ENCODE peak calls at places on chromosomes 7 and 10, in six cellular contexts. Q, S, M, D, B and N are unnamed samples.

GRCh38 chr10:60883187-60883586 is 60.8 kb downstream of the RHOBTB1 start:
- DNase-seq in D (no peak), M (peak; percentile 17), B (peak; percentile 82), S (no peak), Q (no peak), N (no peak)

GRCh38 chr10:43904301-43904700 is 255.6 kb upstream of the ZNF32 start:
- DNase-seq in M (no peak), B (no peak), Q (no peak), D (no peak), S (no peak), N (no peak)

GRCh38 chr7:48173983-48174382 is 2.7 kb downstream of the ABCA13 start:
- DNase-seq in S (no peak), M (peak; percentile 56), B (peak; percentile 69), Q (no peak), D (no peak), N (no peak)

GRCh38 chr10:62081322-62081945 is 179.9 kb downstream of the ARID5B start:
- DNase-seq in S (no peak), B (peak; percentile 56), D (no peak), Q (no peak), M (no peak), N (no peak)

GRCh38 chr7:53947670-53948226 is 594.4 kb upstream of the VSTM2A start:
- DNase-seq in B (no peak), M (no peak), S (no peak), Q (no peak), D (no peak), N (no peak)

GRCh38 chr10:80196270-80196949 is 8.9 kb downstream of the ANXA11 start:
- DNase-seq in B (peak; percentile 100), D (peak; percentile 84), S (peak; percentile 63), M (peak; percentile 42), Q (no peak), N (no peak)

GRCh38 chr10:132702601-132703304 is 83.2 kb downstream of the NKX6-2 start:
- DNase-seq in B (no peak), D (no peak), M (no peak), Q (no peak), S (no peak), N (no peak)

GRCh38 chr10:101972761-101973160 is 83.2 kb downstream of the ARMH3 start:
- DNase-seq in M (peak; percentile 39), Q (no peak), B (no peak), S (no peak), D (no peak), N (no peak)

GRCh38 chr10:86329093-86329710 is 37.4 kb downstream of the GRID1 start:
- DNase-seq in Q (no peak), S (no peak), D (no peak), M (no peak), B (no peak), N (peak; percentile 9)

GRCh38 chr10:78512205-78512550 is 478.5 kb downstream of the RPS24 start:
- DNase-seq in Q (no peak), S (no peak), B (no peak), M (no peak), D (no peak), N (no peak)

GRCh38 chr10:118592675-118593330 is 2.6 kb downstream of the PRLHR start:
- DNase-seq in D (no peak), M (no peak), B (no peak), S (no peak), Q (no peak), N (no peak)

GRCh38 chr10:6741561-6741960 is 161.5 kb upstream of the PRKCQ start:
- DNase-seq in D (no peak), S (no peak), Q (no peak), M (no peak), B (no peak), N (no peak)

GRCh38 chr10:13657184-13657680 is 70.5 kb downstream of the PRPF18 start:
- DNase-seq in M (no peak), S (no peak), B (no peak), D (no peak), Q (no peak), N (no peak)

GRCh38 chr10:13654118-13654830 is 67.5 kb downstream of the PRPF18 start:
- DNase-seq in S (no peak), B (no peak), D (no peak), Q (no peak), M (no peak), N (no peak)

GRCh38 chr10:13658256-13658655 is 71.5 kb downstream of the PRPF18 start:
- DNase-seq in Q (no peak), B (no peak), S (no peak), D (no peak), M (no peak), N (no peak)

GRCh38 chr10:13654846-13655245 is 68.1 kb downstream of the PRPF18 start:
- DNase-seq in S (no peak), D (no peak), Q (no peak), M (no peak), B (no peak), N (no peak)

GRCh38 chr10:13656337-13657183 is 69.8 kb downstream of the PRPF18 start:
- DNase-seq in B (no peak), M (no peak), D (no peak), Q (no peak), S (no peak), N (no peak)
- TF ChIP-seq CTCF in B (no peak), M (no peak), D (no peak), Q (no peak), S (no peak), N (no peak)

DNA sequence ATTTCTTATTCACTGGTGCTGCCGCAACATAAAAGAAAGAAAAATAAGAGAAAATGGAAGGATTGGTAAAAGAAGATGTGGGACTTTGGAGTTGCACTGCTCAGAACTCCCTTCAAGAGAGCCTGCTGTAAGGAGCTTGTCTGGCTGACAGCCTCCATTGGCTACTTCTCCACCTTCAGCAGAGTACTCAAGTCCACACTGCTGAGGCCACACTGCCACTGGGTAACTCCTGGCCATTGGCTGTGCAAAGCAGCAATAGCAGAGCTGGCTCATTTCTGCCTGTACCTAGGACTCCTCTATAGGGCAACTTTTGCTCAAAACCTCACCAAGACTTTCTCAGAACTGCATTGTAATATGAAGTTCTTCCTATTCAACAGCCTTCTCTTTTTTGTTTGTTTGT is 38.7 kb upstream of the PCLO start:
- DNase-seq in Q (no peak), D (no peak), B (no peak), M (no peak), S (no peak), N (no peak)
- TF ChIP-seq CTCF in Q (no peak), D (no peak), B (no peak), M (no peak), S (no peak), N (no peak)

DNA sequence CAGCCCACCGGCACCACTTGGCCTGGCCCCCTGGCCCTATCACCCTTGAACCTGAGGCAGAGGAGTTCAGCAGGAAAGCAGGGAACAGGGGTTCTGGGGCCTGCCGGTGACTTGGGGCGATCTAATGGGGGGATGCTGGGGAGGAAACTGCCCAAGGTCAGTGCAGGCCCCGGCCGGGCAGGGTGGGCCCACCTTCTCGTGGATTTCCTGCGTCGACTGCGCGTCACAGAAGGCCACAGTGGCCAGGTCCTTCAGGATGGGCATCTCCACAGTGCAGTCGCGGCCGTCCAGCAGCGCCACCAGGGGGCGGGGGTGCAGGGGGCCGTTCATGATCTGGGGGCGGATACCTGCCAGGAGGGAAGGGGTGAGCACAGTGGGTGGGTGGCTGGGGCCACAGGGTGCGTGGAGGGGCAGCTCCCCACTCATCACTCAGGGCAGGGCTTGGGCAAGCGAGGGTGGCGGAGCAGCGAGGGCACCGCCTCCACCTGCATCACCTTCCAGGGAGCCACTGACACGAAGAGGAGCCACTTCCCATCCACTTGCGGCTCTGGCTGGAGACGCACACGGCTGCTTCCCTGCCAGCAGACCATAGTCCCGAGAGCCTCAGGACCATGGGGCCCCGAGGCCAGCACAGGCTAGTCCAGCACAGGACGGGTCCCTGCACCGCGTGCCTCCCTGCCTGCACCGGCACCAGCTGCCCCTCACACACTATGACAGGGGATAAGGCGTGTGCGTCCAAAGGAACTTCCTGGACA is 61.4 kb downstream of the ZRANB1 start:
- DNase-seq in M (no peak), B (no peak), Q (no peak), D (peak; percentile 62), S (no peak), N (no peak)
- TF ChIP-seq CTCF in M (peak; percentile 33), B (no peak), Q (no peak), D (no peak), S (peak; percentile 9), N (no peak)

GRCh38 chr7:98823226-98823625 is 46.6 kb downstream of the TMEM130 start:
- DNase-seq in B (no peak), D (no peak), M (no peak), Q (no peak), S (no peak), N (no peak)

GRCh38 chr7:98828368-98828767 is 41.4 kb downstream of the TMEM130 start:
- DNase-seq in D (no peak), B (no peak), S (no peak), Q (no peak), M (no peak), N (no peak)

GRCh38 chr7:98826400-98826799 is 43.4 kb downstream of the TMEM130 start:
- DNase-seq in Q (no peak), D (no peak), S (no peak), B (no peak), M (no peak), N (no peak)

GRCh38 chr7:98827258-98827657 is 42.6 kb downstream of the TMEM130 start:
- DNase-seq in B (no peak), Q (no peak), D (no peak), M (no peak), S (no peak), N (no peak)

GRCh38 chr7:98826811-98827231 is 43.0 kb downstream of the TMEM130 start:
- DNase-seq in B (peak; percentile 13), M (no peak), S (no peak), Q (no peak), D (peak; percentile 96), N (peak; percentile 81)
- TF ChIP-seq CTCF in B (peak; percentile 9), M (no peak), S (no peak), Q (no peak), D (no peak), N (peak; percentile 31)

GRCh38 chr10:95467162-95467599 is 94.0 kb downstream of the SORBS1 start:
- DNase-seq in M (no peak), S (no peak), D (no peak), Q (peak; percentile 47), B (no peak), N (peak; percentile 64)
- TF ChIP-seq CTCF in M (peak; percentile 23), S (peak; percentile 26), D (no peak), Q (peak; percentile 35), B (no peak), N (no peak)

DNA sequence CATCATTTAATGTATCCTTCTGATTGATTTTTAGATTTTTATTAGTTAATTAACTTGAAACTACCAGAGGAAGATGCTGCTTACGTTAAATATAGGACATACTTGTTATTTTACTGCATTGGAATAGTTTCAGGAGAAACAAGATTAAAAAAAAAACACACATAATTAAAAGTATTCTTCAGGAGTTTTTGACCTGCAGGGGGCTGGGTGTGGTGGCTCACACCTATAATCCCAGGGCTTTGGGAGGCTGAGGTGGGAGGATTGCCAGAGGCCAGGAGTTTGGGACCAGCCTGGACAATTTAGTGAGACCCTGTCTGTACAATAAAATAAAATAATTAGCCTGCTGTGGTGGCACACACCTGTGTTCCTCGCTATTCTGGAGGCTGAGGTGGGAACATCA is 10.7 kb downstream of the CBLL1 start:
- DNase-seq in D (no peak), S (no peak), B (peak; percentile 13), M (no peak), Q (no peak), N (no peak)
- TF ChIP-seq CTCF in D (no peak), S (peak; percentile 43), B (peak; percentile 52), M (peak; percentile 33), Q (no peak), N (peak; percentile 33)